ENCODE peak calls at places on chromosomes 6 and 20, in four cellular contexts. I is NB4; N is astrocyte of the spinal cord; V is CD8-positive, alpha-beta T cell. M is an unnamed sample.

GRCh38 chr6:101294051-101294638 is 99.4 kb upstream of the GRIK2 start:
- DNase-seq in I (no peak), N (peak), V (no peak), M (no peak)

GRCh38 chr20:20370087-20370575 is 2.2 kb downstream of the INSM1 start:
- DNase-seq in I (peak), N (no peak), V (no peak), M (no peak)

GRCh38 chr6:87706187-87706966 is 4.3 kb upstream of the AKIRIN2 start:
- DNase-seq in I (no peak), N (peak), V (no peak), M (no peak)

GRCh38 chr6:141103246-141103645 is 1029.5 kb upstream of the GJE1 start:
- DNase-seq in I (no peak), N (peak), V (no peak), M (peak)

GRCh38 chr20:10553326-10553984 is 118.3 kb downstream of the SLX4IP start:
- DNase-seq in I (peak), N (peak), V (peak), M (peak)

GRCh38 chr20:2292711-2293110 is 3.1 kb upstream of the TGM3 start:
- DNase-seq in I (peak), N (no peak), V (no peak), M (no peak)

GRCh38 chr6:108689279-108690161 is 128.8 kb downstream of the FOXO3 start:
- DNase-seq in I (peak), N (peak), V (no peak), M (no peak)

GRCh38 chr20:4961746-4962145 is 39.6 kb downstream of the SLC23A2 start:
- DNase-seq in I (peak), N (peak), V (peak), M (no peak)

GRCh38 chr6:56683882-56684281 is 41.2 kb upstream of the DST start:
- DNase-seq in I (no peak), N (peak), V (no peak), M (no peak)

GRCh38 chr20:59032713-59033059 is 551 bp upstream of the ATP5F1E start:
- DNase-seq in I (no peak), N (no peak), V (no peak), M (no peak)

GRCh38 chr6:115214283-115214682 is 846.4 kb downstream of the FRK start:
- DNase-seq in I (no peak), N (no peak), V (no peak), M (no peak)

GRCh38 chr6:158174514-158174913 is 6.4 kb downstream of the GTF2H5 start:
- DNase-seq in I (no peak), N (peak), V (no peak), M (peak)

GRCh38 chr6:68718379-68719073 is 83.4 kb downstream of the ADGRB3 start:
- DNase-seq in I (no peak), N (peak), V (no peak), M (no peak)

GRCh38 chr6:129050086-129050485 is 167.1 kb downstream of the LAMA2 start:
- DNase-seq in I (no peak), N (no peak), V (no peak), M (no peak)

GRCh38 chr6:123925360-123925759 is 121.7 kb downstream of the NKAIN2 start:
- DNase-seq in I (peak), N (peak), V (no peak), M (peak)

GRCh38 chr6:12578097-12578496 is 138.5 kb upstream of the PHACTR1 start:
- DNase-seq in I (no peak), N (no peak), V (no peak), M (no peak)

GRCh38 chr20:58891076-58891685 is 38.7 kb downstream of the GNAS start:
- DNase-seq in I (peak), N (peak), V (peak), M (no peak)

GRCh38 chr20:31788578-31788977 is 30.6 kb upstream of the MYLK2 start:
- DNase-seq in I (peak), N (no peak), V (no peak), M (no peak)
- TF ChIP-seq CTCF in I (no peak), N (no peak), V (no peak), M (peak)

DNA sequence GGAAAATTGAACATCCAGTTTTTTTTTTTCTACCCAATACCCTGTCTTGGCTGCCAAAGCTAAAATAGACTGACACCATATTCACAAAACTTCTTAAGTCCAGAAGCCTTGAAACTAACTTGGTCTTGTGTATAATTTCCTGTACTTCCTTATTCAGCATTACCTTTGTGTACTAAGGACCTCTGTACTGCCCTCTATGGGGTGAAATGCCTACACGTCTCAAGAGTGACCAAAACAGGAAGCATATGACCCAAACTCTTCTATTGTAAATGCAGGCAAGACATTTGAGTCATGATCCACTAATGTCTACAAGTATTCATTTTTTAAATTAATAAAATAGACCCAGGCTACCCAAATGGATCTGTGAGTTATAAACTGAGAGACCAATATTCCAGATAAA is 50.4 kb downstream of the HMGCLL1 start:
- DNase-seq in I (peak), N (peak), V (no peak), M (no peak)
- TF ChIP-seq CTCF in I (peak), N (peak), V (no peak), M (peak)

GRCh38 chr6:66496659-66497058 is 789.6 kb upstream of the EYS start:
- DNase-seq in I (peak), N (peak), V (no peak), M (no peak)
- TF ChIP-seq CTCF in I (peak), N (peak), V (no peak), M (peak)

DNA sequence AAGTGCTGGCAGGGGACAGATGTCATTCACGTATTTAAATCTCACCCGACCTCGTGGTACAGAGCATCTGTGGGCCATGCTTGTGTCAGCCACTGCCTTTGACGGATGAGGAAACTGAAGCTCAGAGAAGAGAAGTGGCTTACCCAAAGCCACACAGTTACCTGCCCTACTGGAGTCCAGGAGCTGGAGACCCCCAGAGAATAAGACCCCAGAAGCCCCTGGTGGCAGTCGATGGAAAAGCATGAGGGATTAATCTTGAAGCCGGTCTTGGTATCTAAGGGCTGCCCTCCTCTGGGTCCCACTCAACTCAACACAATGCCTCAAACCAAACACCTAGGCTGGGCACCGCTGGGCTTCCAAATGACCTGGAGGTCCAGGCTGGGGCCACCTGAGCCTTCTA is 83.1 kb downstream of the GRM4 start:
- DNase-seq in I (no peak), N (no peak), V (no peak), M (no peak)
- TF ChIP-seq CTCF in I (peak), N (peak), V (no peak), M (peak)

M was measured in astrocyte of the cerebellum.